ENCODE peak calls at places on chromosomes 4 and X, in seven cellular contexts. One of them, this sample, is unnamed.

GRCh38 chr4:147725673-147726072 is 6.2 kb upstream of the ARHGAP10 start:
- DNase-seq in WERI-Rb-1: no peak
- DNase-seq in iris pigment epithelial cell: peak
- DNase-seq in NCI-H1694 treated with DMSO at 0.1 percent for 48 hours: no peak
- DNase-seq in fibroblast of pulmonary artery: no peak
- DNase-seq in GM13976: no peak
- DNase-seq in left cardiac atrium: no peak
- DNase-seq in this sample: no peak

GRCh38 chr4:94536649-94537464 is 85.1 kb downstream of the PDLIM5 start:
- DNase-seq in WERI-Rb-1: no peak
- DNase-seq in iris pigment epithelial cell: no peak
- DNase-seq in NCI-H1694 treated with DMSO at 0.1 percent for 48 hours: no peak
- DNase-seq in fibroblast of pulmonary artery: peak
- DNase-seq in GM13976: no peak
- DNase-seq in left cardiac atrium: no peak
- DNase-seq in this sample: no peak

GRCh38 chr4:30619679-30620078 is 100.5 kb upstream of the PCDH7 start:
- DNase-seq in WERI-Rb-1: no peak
- DNase-seq in iris pigment epithelial cell: no peak
- DNase-seq in NCI-H1694 treated with DMSO at 0.1 percent for 48 hours: peak
- DNase-seq in fibroblast of pulmonary artery: peak
- DNase-seq in GM13976: no peak
- DNase-seq in left cardiac atrium: no peak
- DNase-seq in this sample: no peak

GRCh38 chrX:153598541-153599191 is at the start of gene CCNQ:
- DNase-seq in WERI-Rb-1: peak
- DNase-seq in iris pigment epithelial cell: peak
- DNase-seq in NCI-H1694 treated with DMSO at 0.1 percent for 48 hours: no peak
- DNase-seq in fibroblast of pulmonary artery: peak
- DNase-seq in GM13976: no peak
- DNase-seq in left cardiac atrium: no peak
- DNase-seq in this sample: no peak

GRCh38 chr4:143346208-143346607 is 9.5 kb downstream of the GAB1 start:
- DNase-seq in WERI-Rb-1: no peak
- DNase-seq in iris pigment epithelial cell: no peak
- DNase-seq in NCI-H1694 treated with DMSO at 0.1 percent for 48 hours: no peak
- DNase-seq in fibroblast of pulmonary artery: no peak
- DNase-seq in GM13976: no peak
- DNase-seq in left cardiac atrium: no peak
- DNase-seq in this sample: no peak

GRCh38 chrX:54826598-54826997 is 19.1 kb downstream of the MAGED2 start:
- DNase-seq in WERI-Rb-1: no peak
- DNase-seq in iris pigment epithelial cell: no peak
- DNase-seq in NCI-H1694 treated with DMSO at 0.1 percent for 48 hours: no peak
- DNase-seq in fibroblast of pulmonary artery: no peak
- DNase-seq in GM13976: no peak
- DNase-seq in left cardiac atrium: no peak
- DNase-seq in this sample: no peak

GRCh38 chrX:42515939-42516338 is 262.0 kb downstream of the PPP1R2C start:
- DNase-seq in WERI-Rb-1: no peak
- DNase-seq in iris pigment epithelial cell: no peak
- DNase-seq in NCI-H1694 treated with DMSO at 0.1 percent for 48 hours: no peak
- DNase-seq in fibroblast of pulmonary artery: no peak
- DNase-seq in GM13976: no peak
- DNase-seq in left cardiac atrium: no peak
- DNase-seq in this sample: no peak

GRCh38 chr4:168888715-168889215 is 121.3 kb downstream of the CBR4 start:
- DNase-seq in WERI-Rb-1: no peak
- DNase-seq in iris pigment epithelial cell: no peak
- DNase-seq in NCI-H1694 treated with DMSO at 0.1 percent for 48 hours: no peak
- DNase-seq in fibroblast of pulmonary artery: no peak
- DNase-seq in GM13976: no peak
- DNase-seq in left cardiac atrium: no peak
- DNase-seq in this sample: no peak

GRCh38 chr4:119490335-119490734 is 138.3 kb downstream of the PDE5A start:
- DNase-seq in WERI-Rb-1: peak
- DNase-seq in iris pigment epithelial cell: peak
- DNase-seq in NCI-H1694 treated with DMSO at 0.1 percent for 48 hours: no peak
- DNase-seq in fibroblast of pulmonary artery: peak
- DNase-seq in GM13976: no peak
- DNase-seq in left cardiac atrium: no peak
- DNase-seq in this sample: no peak

GRCh38 chrX:22395372-22395771 is 122.7 kb downstream of the CBLL2 start:
- DNase-seq in WERI-Rb-1: no peak
- DNase-seq in iris pigment epithelial cell: peak
- DNase-seq in NCI-H1694 treated with DMSO at 0.1 percent for 48 hours: no peak
- DNase-seq in fibroblast of pulmonary artery: peak
- DNase-seq in GM13976: no peak
- DNase-seq in left cardiac atrium: no peak
- DNase-seq in this sample: no peak

GRCh38 chr4:84852081-84852480 is 114.4 kb downstream of the WDFY3 start:
- DNase-seq in WERI-Rb-1: no peak
- DNase-seq in iris pigment epithelial cell: peak
- DNase-seq in NCI-H1694 treated with DMSO at 0.1 percent for 48 hours: no peak
- DNase-seq in fibroblast of pulmonary artery: peak
- DNase-seq in GM13976: no peak
- DNase-seq in left cardiac atrium: no peak
- DNase-seq in this sample: peak

GRCh38 chrX:68762649-68763268 is 66.1 kb upstream of the EFNB1 start:
- DNase-seq in WERI-Rb-1: no peak
- DNase-seq in iris pigment epithelial cell: no peak
- DNase-seq in NCI-H1694 treated with DMSO at 0.1 percent for 48 hours: no peak
- DNase-seq in fibroblast of pulmonary artery: no peak
- DNase-seq in GM13976: no peak
- DNase-seq in left cardiac atrium: no peak
- DNase-seq in this sample: no peak

GRCh38 chr4:53809816-53810215 is 218.5 kb upstream of the LNX1 start:
- DNase-seq in WERI-Rb-1: no peak
- DNase-seq in iris pigment epithelial cell: no peak
- DNase-seq in NCI-H1694 treated with DMSO at 0.1 percent for 48 hours: no peak
- DNase-seq in fibroblast of pulmonary artery: no peak
- DNase-seq in GM13976: no peak
- DNase-seq in left cardiac atrium: no peak
- DNase-seq in this sample: no peak

GRCh38 chr4:20528508-20528907 is 171.8 kb upstream of the PACRGL start:
- DNase-seq in WERI-Rb-1: no peak
- DNase-seq in iris pigment epithelial cell: peak
- DNase-seq in NCI-H1694 treated with DMSO at 0.1 percent for 48 hours: no peak
- DNase-seq in fibroblast of pulmonary artery: no peak
- DNase-seq in GM13976: no peak
- DNase-seq in left cardiac atrium: no peak
- DNase-seq in this sample: no peak

GRCh38 chrX:14508025-14508690 is 21.2 kb upstream of the GLRA2 start:
- DNase-seq in WERI-Rb-1: no peak
- DNase-seq in iris pigment epithelial cell: no peak
- DNase-seq in NCI-H1694 treated with DMSO at 0.1 percent for 48 hours: peak
- DNase-seq in fibroblast of pulmonary artery: no peak
- DNase-seq in GM13976: no peak
- DNase-seq in left cardiac atrium: no peak
- DNase-seq in this sample: peak